ENCODE peak calls at places on chromosome 21, in seven cellular contexts. P, V, S, F, D, A and E are unnamed samples.

GRCh38 chr21:43287111-43287973 is 118.5 kb downstream of the CRYAA start:
- DNase-seq in V (no peak), P (no peak), A (no peak), D (peak; percentile 93), F (no peak), S (peak; percentile 49), E (no peak)

GRCh38 chr21:44006017-44006624 is 6.0 kb upstream of the TRAPPC10 start:
- DNase-seq in D (no peak), F (peak; percentile 92), S (no peak), A (no peak), P (peak; percentile 94), V (no peak), E (no peak)

GRCh38 chr21:16193758-16194606 is 464.2 kb downstream of the USP25 start:
- DNase-seq in P (peak; percentile 87), F (peak; percentile 84), V (peak; percentile 38), S (peak; percentile 61), A (no peak), D (no peak), E (peak; percentile 46)

GRCh38 chr21:36396971-36397370 is 11.8 kb downstream of the CHAF1B start:
- DNase-seq in F (no peak), P (no peak), D (no peak), A (peak; percentile 47), V (no peak), S (no peak), E (no peak)

GRCh38 chr21:35663856-35664606 is 396.3 kb downstream of the SETD4 start:
- DNase-seq in P (no peak), S (no peak), F (no peak), D (peak; percentile 26), A (no peak), V (no peak), E (no peak)

GRCh38 chr21:33560965-33561364 is 18.1 kb downstream of the SON start:
- DNase-seq in V (no peak), D (no peak), F (no peak), S (no peak), P (no peak), A (no peak), E (no peak)

GRCh38 chr21:28832715-28833061 is 160.0 kb downstream of the LTN1 start:
- DNase-seq in A (no peak), D (no peak), S (no peak), V (no peak), F (no peak), P (no peak), E (no peak)

GRCh38 chr21:42739061-42739931 is 85.9 kb downstream of the PDE9A start:
- DNase-seq in A (peak; percentile 81), D (no peak), F (peak; percentile 17), P (peak; percentile 9), V (no peak), S (no peak), E (no peak)

GRCh38 chr21:45236481-45236880 is 51.2 kb downstream of the POFUT2 start:
- DNase-seq in A (peak; percentile 74), D (no peak), P (no peak), V (no peak), S (no peak), F (no peak), E (no peak)

GRCh38 chr21:42219606-42220137 is 732 bp downstream of the ABCG1 start:
- DNase-seq in V (peak; percentile 89), P (peak; percentile 17), D (no peak), A (no peak), S (peak; percentile 69), F (no peak), E (peak; percentile 58)

GRCh38 chr21:15986277-15986676 is 256.5 kb downstream of the USP25 start:
- DNase-seq in P (peak; percentile 38), D (no peak), V (no peak), A (no peak), S (no peak), F (peak; percentile 11), E (peak; percentile 25)

GRCh38 chr21:44984792-44985440 is 45.1 kb downstream of the SLX9 start:
- DNase-seq in P (no peak), D (no peak), V (peak; percentile 75), A (no peak), F (no peak), S (peak; percentile 42), E (no peak)

GRCh38 chr21:34996304-34997081 is 52.6 kb downstream of the RUNX1 start:
- DNase-seq in D (no peak), A (no peak), P (peak; percentile 81), F (peak; percentile 83), V (no peak), S (peak; percentile 76), E (no peak)

GRCh38 chr21:45505416-45506021 is 36.7 kb downstream of the SLC19A1 start:
- DNase-seq in A (no peak), V (peak; percentile 69), S (peak; percentile 52), P (no peak), F (no peak), D (no peak), E (no peak)

GRCh38 chr21:41666641-41667051 is 100.2 kb downstream of the RIPK4 start:
- DNase-seq in D (no peak), S (no peak), F (no peak), A (peak; percentile 84), P (no peak), V (peak; percentile 76), E (peak; percentile 10)

GRCh38 chr21:31873275-31873695 is 465 bp downstream of the HUNK start:
- DNase-seq in F (no peak), P (no peak), V (no peak), D (no peak), S (no peak), A (peak; percentile 84), E (peak; percentile 79)

GRCh38 chr21:44918581-44919033 is 2.1 kb downstream of the ITGB2 start:
- DNase-seq in A (no peak), V (peak; percentile 62), P (no peak), F (no peak), D (no peak), S (peak; percentile 44), E (no peak)

GRCh38 chr21:35423694-35424093 is 374.6 kb upstream of the RUNX1 start:
- DNase-seq in P (peak; percentile 77), F (peak; percentile 89), D (no peak), A (no peak), V (no peak), S (no peak), E (no peak)

GRCh38 chr21:34801519-34802132 is 132.8 kb downstream of the CLIC6 start:
- DNase-seq in P (peak; percentile 35), S (no peak), A (no peak), V (no peak), D (no peak), F (peak; percentile 37), E (no peak)

GRCh38 chr21:45224189-45224938 is 63.3 kb downstream of the POFUT2 start:
- DNase-seq in D (no peak), P (no peak), V (no peak), S (no peak), F (no peak), A (no peak), E (no peak)

GRCh38 chr21:25997788-25998611 is 172.6 kb downstream of the APP start:
- DNase-seq in P (peak; percentile 28), S (no peak), V (no peak), A (no peak), D (peak; percentile 62), F (no peak), E (peak; percentile 78)

GRCh38 chr21:39527067-39527595 is 75.4 kb downstream of the SH3BGR start:
- DNase-seq in P (no peak), D (no peak), F (no peak), S (no peak), A (no peak), V (no peak), E (no peak)

GRCh38 chr21:19508442-19508841 is 1104.9 kb upstream of the TMPRSS15 start:
- DNase-seq in F (no peak), V (no peak), S (no peak), P (no peak), D (no peak), A (no peak), E (no peak)

GRCh38 chr21:42674351-42674940 is 21.0 kb downstream of the PDE9A start:
- DNase-seq in S (no peak), F (peak; percentile 39), V (peak; percentile 31), D (no peak), P (peak; percentile 38), A (no peak), E (no peak)

GRCh38 chr21:19999369-20000272 is 998.6 kb upstream of the NCAM2 start:
- DNase-seq in P (no peak), S (no peak), V (peak; percentile 66), A (no peak), F (no peak), D (no peak), E (no peak)

GRCh38 chr21:15638856-15639549 is 90.8 kb upstream of the USP25 start:
- DNase-seq in F (peak; percentile 23), S (peak; percentile 81), A (no peak), P (peak; percentile 48), V (no peak), D (no peak), E (no peak)

GRCh38 chr21:42088148-42088547 is 17.0 kb downstream of the UMODL1 start:
- DNase-seq in V (no peak), S (no peak), P (no peak), F (no peak), D (no peak), A (no peak), E (no peak)

GRCh38 chr21:35637431-35637830 is 422.9 kb downstream of the SETD4 start:
- DNase-seq in F (peak; percentile 50), V (no peak), P (peak; percentile 56), S (no peak), D (no peak), A (no peak), E (no peak)

GRCh38 chr21:34131586-34131985 is 58.2 kb downstream of the MRPS6 start:
- DNase-seq in V (no peak), S (no peak), D (no peak), F (no peak), A (no peak), P (no peak), E (no peak)

GRCh38 chr21:32413697-32414578 is 1.4 kb downstream of the EVA1C start:
- DNase-seq in S (peak; percentile 80), F (peak; percentile 86), V (no peak), D (no peak), P (peak; percentile 78), A (no peak), E (no peak)

GRCh38 chr21:38438476-38438893 is 59.8 kb downstream of the ERG start:
- DNase-seq in A (no peak), D (no peak), F (peak; percentile 98), S (peak; percentile 69), P (peak; percentile 98), V (peak; percentile 85), E (no peak)

GRCh38 chr21:27365394-27365793 is 398.5 kb upstream of the ADAMTS5 start:
- DNase-seq in F (no peak), S (no peak), P (no peak), D (no peak), A (no peak), V (no peak), E (no peak)